ENCODE peak calls at places on chromosomes 16 and 17, in six cellular contexts. One of them, this sample, is unnamed.

GRCh38 chr17:4444782-4445473 is 11.2 kb downstream of the SPNS3 start:
- DNase-seq in DMS 273 treated with DMSO at 0.1 percent for 48 hours: peak
- DNase-seq in fibroblast of mammary gland: no peak
- DNase-seq in activated T-helper 1 cell treated with anti-CD3 and anti-CD28 coated beads, Interleukin-12 subunit alpha, Interleukin-12 subunit beta, Interleukin-2, Interleukin-4 antibody, amounts not matched to agents 30 ng/mL and 10 ng/mL and 1 ng/mL, durations not matched to agents 14 hours and 24 hours and 36 hours: no peak
- DNase-seq in stimulated activated CD4-positive, alpha-beta T cell treated with anti-CD3 and anti-CD28 coated beads, Interleukin-15, amount 100 ng/mL, for 1 hour: no peak
- DNase-seq in ecto neural progenitor cell: no peak
- DNase-seq in this sample: no peak

GRCh38 chr16:49158029-49158642 is 123.5 kb downstream of the CBLN1 start:
- DNase-seq in DMS 273 treated with DMSO at 0.1 percent for 48 hours: no peak
- DNase-seq in fibroblast of mammary gland: peak
- DNase-seq in activated T-helper 1 cell treated with anti-CD3 and anti-CD28 coated beads, Interleukin-12 subunit alpha, Interleukin-12 subunit beta, Interleukin-2, Interleukin-4 antibody, amounts not matched to agents 30 ng/mL and 10 ng/mL and 1 ng/mL, durations not matched to agents 14 hours and 24 hours and 36 hours: no peak
- DNase-seq in stimulated activated CD4-positive, alpha-beta T cell treated with anti-CD3 and anti-CD28 coated beads, Interleukin-15, amount 100 ng/mL, for 1 hour: no peak
- DNase-seq in ecto neural progenitor cell: peak
- DNase-seq in this sample: no peak

GRCh38 chr17:64146418-64147109 is 16.6 kb upstream of the ERN1 start:
- DNase-seq in DMS 273 treated with DMSO at 0.1 percent for 48 hours: no peak
- DNase-seq in fibroblast of mammary gland: peak
- DNase-seq in activated T-helper 1 cell treated with anti-CD3 and anti-CD28 coated beads, Interleukin-12 subunit alpha, Interleukin-12 subunit beta, Interleukin-2, Interleukin-4 antibody, amounts not matched to agents 30 ng/mL and 10 ng/mL and 1 ng/mL, durations not matched to agents 14 hours and 24 hours and 36 hours: no peak
- DNase-seq in stimulated activated CD4-positive, alpha-beta T cell treated with anti-CD3 and anti-CD28 coated beads, Interleukin-15, amount 100 ng/mL, for 1 hour: peak
- DNase-seq in ecto neural progenitor cell: peak
- DNase-seq in this sample: peak

GRCh38 chr16:48676836-48677235 is 66.9 kb upstream of the N4BP1 start:
- DNase-seq in DMS 273 treated with DMSO at 0.1 percent for 48 hours: no peak
- DNase-seq in fibroblast of mammary gland: peak
- DNase-seq in activated T-helper 1 cell treated with anti-CD3 and anti-CD28 coated beads, Interleukin-12 subunit alpha, Interleukin-12 subunit beta, Interleukin-2, Interleukin-4 antibody, amounts not matched to agents 30 ng/mL and 10 ng/mL and 1 ng/mL, durations not matched to agents 14 hours and 24 hours and 36 hours: no peak
- DNase-seq in stimulated activated CD4-positive, alpha-beta T cell treated with anti-CD3 and anti-CD28 coated beads, Interleukin-15, amount 100 ng/mL, for 1 hour: no peak
- DNase-seq in ecto neural progenitor cell: no peak
- DNase-seq in this sample: no peak

GRCh38 chr17:73052923-73053322 is 39.6 kb downstream of the SLC39A11 start:
- DNase-seq in DMS 273 treated with DMSO at 0.1 percent for 48 hours: no peak
- DNase-seq in fibroblast of mammary gland: no peak
- DNase-seq in activated T-helper 1 cell treated with anti-CD3 and anti-CD28 coated beads, Interleukin-12 subunit alpha, Interleukin-12 subunit beta, Interleukin-2, Interleukin-4 antibody, amounts not matched to agents 30 ng/mL and 10 ng/mL and 1 ng/mL, durations not matched to agents 14 hours and 24 hours and 36 hours: no peak
- DNase-seq in stimulated activated CD4-positive, alpha-beta T cell treated with anti-CD3 and anti-CD28 coated beads, Interleukin-15, amount 100 ng/mL, for 1 hour: no peak
- DNase-seq in ecto neural progenitor cell: no peak
- DNase-seq in this sample: no peak

GRCh38 chr16:88380619-88381018 is 2.1 kb upstream of the ZNF469 start:
- DNase-seq in DMS 273 treated with DMSO at 0.1 percent for 48 hours: no peak
- DNase-seq in fibroblast of mammary gland: no peak
- DNase-seq in activated T-helper 1 cell treated with anti-CD3 and anti-CD28 coated beads, Interleukin-12 subunit alpha, Interleukin-12 subunit beta, Interleukin-2, Interleukin-4 antibody, amounts not matched to agents 30 ng/mL and 10 ng/mL and 1 ng/mL, durations not matched to agents 14 hours and 24 hours and 36 hours: no peak
- DNase-seq in stimulated activated CD4-positive, alpha-beta T cell treated with anti-CD3 and anti-CD28 coated beads, Interleukin-15, amount 100 ng/mL, for 1 hour: no peak
- DNase-seq in ecto neural progenitor cell: no peak
- DNase-seq in this sample: no peak

GRCh38 chr17:74542166-74542565 is 3.7 kb downstream of the CD300C start:
- DNase-seq in DMS 273 treated with DMSO at 0.1 percent for 48 hours: no peak
- DNase-seq in fibroblast of mammary gland: no peak
- DNase-seq in activated T-helper 1 cell treated with anti-CD3 and anti-CD28 coated beads, Interleukin-12 subunit alpha, Interleukin-12 subunit beta, Interleukin-2, Interleukin-4 antibody, amounts not matched to agents 30 ng/mL and 10 ng/mL and 1 ng/mL, durations not matched to agents 14 hours and 24 hours and 36 hours: no peak
- DNase-seq in stimulated activated CD4-positive, alpha-beta T cell treated with anti-CD3 and anti-CD28 coated beads, Interleukin-15, amount 100 ng/mL, for 1 hour: no peak
- DNase-seq in ecto neural progenitor cell: no peak
- DNase-seq in this sample: no peak

GRCh38 chr17:28334176-28334575 is 1.1 kb downstream of the IFT20 start:
- DNase-seq in DMS 273 treated with DMSO at 0.1 percent for 48 hours: no peak
- DNase-seq in fibroblast of mammary gland: peak
- DNase-seq in activated T-helper 1 cell treated with anti-CD3 and anti-CD28 coated beads, Interleukin-12 subunit alpha, Interleukin-12 subunit beta, Interleukin-2, Interleukin-4 antibody, amounts not matched to agents 30 ng/mL and 10 ng/mL and 1 ng/mL, durations not matched to agents 14 hours and 24 hours and 36 hours: no peak
- DNase-seq in stimulated activated CD4-positive, alpha-beta T cell treated with anti-CD3 and anti-CD28 coated beads, Interleukin-15, amount 100 ng/mL, for 1 hour: no peak
- DNase-seq in ecto neural progenitor cell: no peak
- DNase-seq in this sample: no peak

GRCh38 chr17:51000835-51001638 is 119.6 kb downstream of the SPAG9 start:
- DNase-seq in DMS 273 treated with DMSO at 0.1 percent for 48 hours: peak
- DNase-seq in fibroblast of mammary gland: peak
- DNase-seq in activated T-helper 1 cell treated with anti-CD3 and anti-CD28 coated beads, Interleukin-12 subunit alpha, Interleukin-12 subunit beta, Interleukin-2, Interleukin-4 antibody, amounts not matched to agents 30 ng/mL and 10 ng/mL and 1 ng/mL, durations not matched to agents 14 hours and 24 hours and 36 hours: no peak
- DNase-seq in stimulated activated CD4-positive, alpha-beta T cell treated with anti-CD3 and anti-CD28 coated beads, Interleukin-15, amount 100 ng/mL, for 1 hour: no peak
- DNase-seq in ecto neural progenitor cell: no peak
- DNase-seq in this sample: no peak

GRCh38 chr17:33642002-33642401 is 348.9 kb upstream of the ASIC2 start:
- DNase-seq in DMS 273 treated with DMSO at 0.1 percent for 48 hours: no peak
- DNase-seq in fibroblast of mammary gland: no peak
- DNase-seq in activated T-helper 1 cell treated with anti-CD3 and anti-CD28 coated beads, Interleukin-12 subunit alpha, Interleukin-12 subunit beta, Interleukin-2, Interleukin-4 antibody, amounts not matched to agents 30 ng/mL and 10 ng/mL and 1 ng/mL, durations not matched to agents 14 hours and 24 hours and 36 hours: no peak
- DNase-seq in stimulated activated CD4-positive, alpha-beta T cell treated with anti-CD3 and anti-CD28 coated beads, Interleukin-15, amount 100 ng/mL, for 1 hour: no peak
- DNase-seq in ecto neural progenitor cell: no peak
- DNase-seq in this sample: no peak

GRCh38 chr17:79132271-79133064 is 57.8 kb downstream of the ENGASE start:
- DNase-seq in DMS 273 treated with DMSO at 0.1 percent for 48 hours: no peak
- DNase-seq in fibroblast of mammary gland: no peak
- DNase-seq in activated T-helper 1 cell treated with anti-CD3 and anti-CD28 coated beads, Interleukin-12 subunit alpha, Interleukin-12 subunit beta, Interleukin-2, Interleukin-4 antibody, amounts not matched to agents 30 ng/mL and 10 ng/mL and 1 ng/mL, durations not matched to agents 14 hours and 24 hours and 36 hours: no peak
- DNase-seq in stimulated activated CD4-positive, alpha-beta T cell treated with anti-CD3 and anti-CD28 coated beads, Interleukin-15, amount 100 ng/mL, for 1 hour: no peak
- DNase-seq in ecto neural progenitor cell: no peak
- DNase-seq in this sample: no peak

GRCh38 chr16:68782198-68783174 is 45.4 kb downstream of the CDH1 start:
- DNase-seq in DMS 273 treated with DMSO at 0.1 percent for 48 hours: no peak
- DNase-seq in fibroblast of mammary gland: no peak
- DNase-seq in activated T-helper 1 cell treated with anti-CD3 and anti-CD28 coated beads, Interleukin-12 subunit alpha, Interleukin-12 subunit beta, Interleukin-2, Interleukin-4 antibody, amounts not matched to agents 30 ng/mL and 10 ng/mL and 1 ng/mL, durations not matched to agents 14 hours and 24 hours and 36 hours: no peak
- DNase-seq in stimulated activated CD4-positive, alpha-beta T cell treated with anti-CD3 and anti-CD28 coated beads, Interleukin-15, amount 100 ng/mL, for 1 hour: no peak
- DNase-seq in ecto neural progenitor cell: no peak
- DNase-seq in this sample: no peak

GRCh38 chr17:83078378-83079339 is 750 bp upstream of the METRNL start:
- DNase-seq in DMS 273 treated with DMSO at 0.1 percent for 48 hours: no peak
- DNase-seq in fibroblast of mammary gland: no peak
- DNase-seq in activated T-helper 1 cell treated with anti-CD3 and anti-CD28 coated beads, Interleukin-12 subunit alpha, Interleukin-12 subunit beta, Interleukin-2, Interleukin-4 antibody, amounts not matched to agents 30 ng/mL and 10 ng/mL and 1 ng/mL, durations not matched to agents 14 hours and 24 hours and 36 hours: no peak
- DNase-seq in stimulated activated CD4-positive, alpha-beta T cell treated with anti-CD3 and anti-CD28 coated beads, Interleukin-15, amount 100 ng/mL, for 1 hour: no peak
- DNase-seq in ecto neural progenitor cell: peak
- DNase-seq in this sample: no peak

GRCh38 chr17:307741-308507 is 44.7 kb downstream of the RPH3AL start:
- DNase-seq in DMS 273 treated with DMSO at 0.1 percent for 48 hours: no peak
- DNase-seq in fibroblast of mammary gland: no peak
- DNase-seq in activated T-helper 1 cell treated with anti-CD3 and anti-CD28 coated beads, Interleukin-12 subunit alpha, Interleukin-12 subunit beta, Interleukin-2, Interleukin-4 antibody, amounts not matched to agents 30 ng/mL and 10 ng/mL and 1 ng/mL, durations not matched to agents 14 hours and 24 hours and 36 hours: no peak
- DNase-seq in stimulated activated CD4-positive, alpha-beta T cell treated with anti-CD3 and anti-CD28 coated beads, Interleukin-15, amount 100 ng/mL, for 1 hour: no peak
- DNase-seq in ecto neural progenitor cell: no peak
- DNase-seq in this sample: no peak

GRCh38 chr16:20611350-20611902 is 35.3 kb upstream of the ACSM2B start:
- DNase-seq in DMS 273 treated with DMSO at 0.1 percent for 48 hours: peak
- DNase-seq in fibroblast of mammary gland: no peak
- DNase-seq in activated T-helper 1 cell treated with anti-CD3 and anti-CD28 coated beads, Interleukin-12 subunit alpha, Interleukin-12 subunit beta, Interleukin-2, Interleukin-4 antibody, amounts not matched to agents 30 ng/mL and 10 ng/mL and 1 ng/mL, durations not matched to agents 14 hours and 24 hours and 36 hours: no peak
- DNase-seq in stimulated activated CD4-positive, alpha-beta T cell treated with anti-CD3 and anti-CD28 coated beads, Interleukin-15, amount 100 ng/mL, for 1 hour: no peak
- DNase-seq in ecto neural progenitor cell: no peak
- DNase-seq in this sample: no peak

GRCh38 chr16:88922114-88922825 is 54.7 kb downstream of the CBFA2T3 start:
- DNase-seq in DMS 273 treated with DMSO at 0.1 percent for 48 hours: peak
- DNase-seq in fibroblast of mammary gland: peak
- DNase-seq in activated T-helper 1 cell treated with anti-CD3 and anti-CD28 coated beads, Interleukin-12 subunit alpha, Interleukin-12 subunit beta, Interleukin-2, Interleukin-4 antibody, amounts not matched to agents 30 ng/mL and 10 ng/mL and 1 ng/mL, durations not matched to agents 14 hours and 24 hours and 36 hours: no peak
- DNase-seq in stimulated activated CD4-positive, alpha-beta T cell treated with anti-CD3 and anti-CD28 coated beads, Interleukin-15, amount 100 ng/mL, for 1 hour: no peak
- DNase-seq in ecto neural progenitor cell: no peak
- DNase-seq in this sample: no peak

GRCh38 chr17:79949646-79950292 is 85.9 kb downstream of the TBC1D16 start:
- DNase-seq in DMS 273 treated with DMSO at 0.1 percent for 48 hours: no peak
- DNase-seq in fibroblast of mammary gland: no peak
- DNase-seq in activated T-helper 1 cell treated with anti-CD3 and anti-CD28 coated beads, Interleukin-12 subunit alpha, Interleukin-12 subunit beta, Interleukin-2, Interleukin-4 antibody, amounts not matched to agents 30 ng/mL and 10 ng/mL and 1 ng/mL, durations not matched to agents 14 hours and 24 hours and 36 hours: no peak
- DNase-seq in stimulated activated CD4-positive, alpha-beta T cell treated with anti-CD3 and anti-CD28 coated beads, Interleukin-15, amount 100 ng/mL, for 1 hour: no peak
- DNase-seq in ecto neural progenitor cell: peak
- DNase-seq in this sample: no peak

GRCh38 chr17:76008630-76009425 is 8.2 kb downstream of the CDK3 start:
- DNase-seq in DMS 273 treated with DMSO at 0.1 percent for 48 hours: no peak
- DNase-seq in fibroblast of mammary gland: no peak
- DNase-seq in activated T-helper 1 cell treated with anti-CD3 and anti-CD28 coated beads, Interleukin-12 subunit alpha, Interleukin-12 subunit beta, Interleukin-2, Interleukin-4 antibody, amounts not matched to agents 30 ng/mL and 10 ng/mL and 1 ng/mL, durations not matched to agents 14 hours and 24 hours and 36 hours: no peak
- DNase-seq in stimulated activated CD4-positive, alpha-beta T cell treated with anti-CD3 and anti-CD28 coated beads, Interleukin-15, amount 100 ng/mL, for 1 hour: no peak
- DNase-seq in ecto neural progenitor cell: no peak
- DNase-seq in this sample: no peak

GRCh38 chr17:8726477-8726876 is 18.2 kb downstream of the CCDC42 start:
- DNase-seq in DMS 273 treated with DMSO at 0.1 percent for 48 hours: no peak
- DNase-seq in fibroblast of mammary gland: no peak
- DNase-seq in activated T-helper 1 cell treated with anti-CD3 and anti-CD28 coated beads, Interleukin-12 subunit alpha, Interleukin-12 subunit beta, Interleukin-2, Interleukin-4 antibody, amounts not matched to agents 30 ng/mL and 10 ng/mL and 1 ng/mL, durations not matched to agents 14 hours and 24 hours and 36 hours: no peak
- DNase-seq in stimulated activated CD4-positive, alpha-beta T cell treated with anti-CD3 and anti-CD28 coated beads, Interleukin-15, amount 100 ng/mL, for 1 hour: no peak
- DNase-seq in ecto neural progenitor cell: no peak
- DNase-seq in this sample: no peak

GRCh38 chr17:1577186-1577585 is 14.6 kb upstream of the PITPNA start:
- DNase-seq in DMS 273 treated with DMSO at 0.1 percent for 48 hours: no peak
- DNase-seq in fibroblast of mammary gland: peak
- DNase-seq in activated T-helper 1 cell treated with anti-CD3 and anti-CD28 coated beads, Interleukin-12 subunit alpha, Interleukin-12 subunit beta, Interleukin-2, Interleukin-4 antibody, amounts not matched to agents 30 ng/mL and 10 ng/mL and 1 ng/mL, durations not matched to agents 14 hours and 24 hours and 36 hours: no peak
- DNase-seq in stimulated activated CD4-positive, alpha-beta T cell treated with anti-CD3 and anti-CD28 coated beads, Interleukin-15, amount 100 ng/mL, for 1 hour: no peak
- DNase-seq in ecto neural progenitor cell: no peak
- DNase-seq in this sample: peak

GRCh38 chr16:83661656-83662055 is 146.1 kb upstream of the HSBP1 start:
- DNase-seq in DMS 273 treated with DMSO at 0.1 percent for 48 hours: no peak
- DNase-seq in fibroblast of mammary gland: no peak
- DNase-seq in activated T-helper 1 cell treated with anti-CD3 and anti-CD28 coated beads, Interleukin-12 subunit alpha, Interleukin-12 subunit beta, Interleukin-2, Interleukin-4 antibody, amounts not matched to agents 30 ng/mL and 10 ng/mL and 1 ng/mL, durations not matched to agents 14 hours and 24 hours and 36 hours: no peak
- DNase-seq in stimulated activated CD4-positive, alpha-beta T cell treated with anti-CD3 and anti-CD28 coated beads, Interleukin-15, amount 100 ng/mL, for 1 hour: no peak
- DNase-seq in ecto neural progenitor cell: no peak
- DNase-seq in this sample: no peak

GRCh38 chr17:14772776-14773175 is 471.9 kb downstream of the HS3ST3B1 start:
- DNase-seq in DMS 273 treated with DMSO at 0.1 percent for 48 hours: no peak
- DNase-seq in fibroblast of mammary gland: peak
- DNase-seq in activated T-helper 1 cell treated with anti-CD3 and anti-CD28 coated beads, Interleukin-12 subunit alpha, Interleukin-12 subunit beta, Interleukin-2, Interleukin-4 antibody, amounts not matched to agents 30 ng/mL and 10 ng/mL and 1 ng/mL, durations not matched to agents 14 hours and 24 hours and 36 hours: no peak
- DNase-seq in stimulated activated CD4-positive, alpha-beta T cell treated with anti-CD3 and anti-CD28 coated beads, Interleukin-15, amount 100 ng/mL, for 1 hour: no peak
- DNase-seq in ecto neural progenitor cell: no peak
- DNase-seq in this sample: no peak

GRCh38 chr17:38430316-38430715 is 2.1 kb downstream of the ARHGAP23 start:
- DNase-seq in DMS 273 treated with DMSO at 0.1 percent for 48 hours: no peak
- DNase-seq in fibroblast of mammary gland: peak
- DNase-seq in activated T-helper 1 cell treated with anti-CD3 and anti-CD28 coated beads, Interleukin-12 subunit alpha, Interleukin-12 subunit beta, Interleukin-2, Interleukin-4 antibody, amounts not matched to agents 30 ng/mL and 10 ng/mL and 1 ng/mL, durations not matched to agents 14 hours and 24 hours and 36 hours: no peak
- DNase-seq in stimulated activated CD4-positive, alpha-beta T cell treated with anti-CD3 and anti-CD28 coated beads, Interleukin-15, amount 100 ng/mL, for 1 hour: no peak
- DNase-seq in ecto neural progenitor cell: no peak
- DNase-seq in this sample: no peak

GRCh38 chr17:9470171-9470570 is 105.4 kb downstream of the STX8 start:
- DNase-seq in DMS 273 treated with DMSO at 0.1 percent for 48 hours: no peak
- DNase-seq in fibroblast of mammary gland: no peak
- DNase-seq in activated T-helper 1 cell treated with anti-CD3 and anti-CD28 coated beads, Interleukin-12 subunit alpha, Interleukin-12 subunit beta, Interleukin-2, Interleukin-4 antibody, amounts not matched to agents 30 ng/mL and 10 ng/mL and 1 ng/mL, durations not matched to agents 14 hours and 24 hours and 36 hours: peak
- DNase-seq in stimulated activated CD4-positive, alpha-beta T cell treated with anti-CD3 and anti-CD28 coated beads, Interleukin-15, amount 100 ng/mL, for 1 hour: no peak
- DNase-seq in ecto neural progenitor cell: no peak
- DNase-seq in this sample: no peak

GRCh38 chr17:32486091-32486700 is 597 bp upstream of the CDK5R1 start:
- DNase-seq in DMS 273 treated with DMSO at 0.1 percent for 48 hours: peak
- DNase-seq in fibroblast of mammary gland: peak
- DNase-seq in activated T-helper 1 cell treated with anti-CD3 and anti-CD28 coated beads, Interleukin-12 subunit alpha, Interleukin-12 subunit beta, Interleukin-2, Interleukin-4 antibody, amounts not matched to agents 30 ng/mL and 10 ng/mL and 1 ng/mL, durations not matched to agents 14 hours and 24 hours and 36 hours: peak
- DNase-seq in stimulated activated CD4-positive, alpha-beta T cell treated with anti-CD3 and anti-CD28 coated beads, Interleukin-15, amount 100 ng/mL, for 1 hour: peak
- DNase-seq in ecto neural progenitor cell: peak
- DNase-seq in this sample: no peak

GRCh38 chr17:42305543-42306384 is 17.5 kb downstream of the STAT5A start:
- DNase-seq in DMS 273 treated with DMSO at 0.1 percent for 48 hours: no peak
- DNase-seq in fibroblast of mammary gland: no peak
- DNase-seq in activated T-helper 1 cell treated with anti-CD3 and anti-CD28 coated beads, Interleukin-12 subunit alpha, Interleukin-12 subunit beta, Interleukin-2, Interleukin-4 antibody, amounts not matched to agents 30 ng/mL and 10 ng/mL and 1 ng/mL, durations not matched to agents 14 hours and 24 hours and 36 hours: no peak
- DNase-seq in stimulated activated CD4-positive, alpha-beta T cell treated with anti-CD3 and anti-CD28 coated beads, Interleukin-15, amount 100 ng/mL, for 1 hour: no peak
- DNase-seq in ecto neural progenitor cell: no peak
- DNase-seq in this sample: no peak

GRCh38 chr16:9007177-9007794 is 43.6 kb upstream of the USP7 start:
- DNase-seq in DMS 273 treated with DMSO at 0.1 percent for 48 hours: no peak
- DNase-seq in fibroblast of mammary gland: peak
- DNase-seq in activated T-helper 1 cell treated with anti-CD3 and anti-CD28 coated beads, Interleukin-12 subunit alpha, Interleukin-12 subunit beta, Interleukin-2, Interleukin-4 antibody, amounts not matched to agents 30 ng/mL and 10 ng/mL and 1 ng/mL, durations not matched to agents 14 hours and 24 hours and 36 hours: no peak
- DNase-seq in stimulated activated CD4-positive, alpha-beta T cell treated with anti-CD3 and anti-CD28 coated beads, Interleukin-15, amount 100 ng/mL, for 1 hour: no peak
- DNase-seq in ecto neural progenitor cell: no peak
- DNase-seq in this sample: no peak

GRCh38 chr16:69176033-69176780 is 10.8 kb upstream of the SNTB2 start:
- DNase-seq in DMS 273 treated with DMSO at 0.1 percent for 48 hours: no peak
- DNase-seq in fibroblast of mammary gland: peak
- DNase-seq in activated T-helper 1 cell treated with anti-CD3 and anti-CD28 coated beads, Interleukin-12 subunit alpha, Interleukin-12 subunit beta, Interleukin-2, Interleukin-4 antibody, amounts not matched to agents 30 ng/mL and 10 ng/mL and 1 ng/mL, durations not matched to agents 14 hours and 24 hours and 36 hours: no peak
- DNase-seq in stimulated activated CD4-positive, alpha-beta T cell treated with anti-CD3 and anti-CD28 coated beads, Interleukin-15, amount 100 ng/mL, for 1 hour: no peak
- DNase-seq in ecto neural progenitor cell: no peak
- DNase-seq in this sample: no peak

GRCh38 chr17:43025290-43025657 is 243 bp downstream of the RND2 start:
- DNase-seq in DMS 273 treated with DMSO at 0.1 percent for 48 hours: no peak
- DNase-seq in fibroblast of mammary gland: no peak
- DNase-seq in activated T-helper 1 cell treated with anti-CD3 and anti-CD28 coated beads, Interleukin-12 subunit alpha, Interleukin-12 subunit beta, Interleukin-2, Interleukin-4 antibody, amounts not matched to agents 30 ng/mL and 10 ng/mL and 1 ng/mL, durations not matched to agents 14 hours and 24 hours and 36 hours: no peak
- DNase-seq in stimulated activated CD4-positive, alpha-beta T cell treated with anti-CD3 and anti-CD28 coated beads, Interleukin-15, amount 100 ng/mL, for 1 hour: no peak
- DNase-seq in ecto neural progenitor cell: no peak
- DNase-seq in this sample: no peak

GRCh38 chr16:66750279-66751134 is 902 bp downstream of the DYNC1LI2 start:
- DNase-seq in DMS 273 treated with DMSO at 0.1 percent for 48 hours: no peak
- DNase-seq in fibroblast of mammary gland: no peak
- DNase-seq in activated T-helper 1 cell treated with anti-CD3 and anti-CD28 coated beads, Interleukin-12 subunit alpha, Interleukin-12 subunit beta, Interleukin-2, Interleukin-4 antibody, amounts not matched to agents 30 ng/mL and 10 ng/mL and 1 ng/mL, durations not matched to agents 14 hours and 24 hours and 36 hours: no peak
- DNase-seq in stimulated activated CD4-positive, alpha-beta T cell treated with anti-CD3 and anti-CD28 coated beads, Interleukin-15, amount 100 ng/mL, for 1 hour: no peak
- DNase-seq in ecto neural progenitor cell: no peak
- DNase-seq in this sample: no peak